ENCODE peak calls at places on chromosomes 2 and 18, in seven cellular contexts. R, G, U, A, B, I and H are unnamed samples.

GRCh38 chr2:128489580-128490273 is 171.1 kb upstream of the HS6ST1 start:
- DNase-seq in R (peak), G (no peak), U (no peak), A (no peak), B (no peak), I (no peak), H (no peak)

GRCh38 chr2:65576861-65577601 is 144.6 kb upstream of the SPRED2 start:
- DNase-seq in R (no peak), G (no peak), U (no peak), A (no peak), B (no peak), I (no peak), H (no peak)

GRCh38 chr2:30362468-30363081 is 84.5 kb upstream of the LCLAT1 start:
- DNase-seq in R (no peak), G (no peak), U (no peak), A (no peak), B (no peak), I (no peak), H (no peak)

GRCh38 chr2:74708883-74709282 is 54.8 kb downstream of the SEMA4F start:
- DNase-seq in R (no peak), G (no peak), U (no peak), A (no peak), B (no peak), I (no peak), H (no peak)

GRCh38 chr2:105220604-105221003 is 20.9 kb upstream of the GPR45 start:
- DNase-seq in R (no peak), G (no peak), U (no peak), A (no peak), B (no peak), I (no peak), H (no peak)

GRCh38 chr18:61669320-61669719 is 223.5 kb downstream of the RNF152 start:
- DNase-seq in R (no peak), G (no peak), U (no peak), A (no peak), B (no peak), I (no peak), H (no peak)

GRCh38 chr18:6859676-6860422 is 130.3 kb downstream of the ARHGAP28 start:
- DNase-seq in R (no peak), G (no peak), U (no peak), A (no peak), B (no peak), I (no peak), H (no peak)

GRCh38 chr2:138632066-138632465 is 130.5 kb downstream of the SPOPL start:
- DNase-seq in R (no peak), G (no peak), U (no peak), A (no peak), B (no peak), I (no peak), H (no peak)

GRCh38 chr2:239789711-239790110 is 235.4 kb downstream of the NDUFA10 start:
- DNase-seq in R (peak), G (no peak), U (no peak), A (no peak), B (no peak), I (no peak), H (no peak)

GRCh38 chr2:96164459-96165184 is 19.4 kb upstream of the DUSP2 start:
- DNase-seq in R (no peak), G (peak), U (no peak), A (no peak), B (no peak), I (no peak), H (peak)

GRCh38 chr18:75097491-75098225 is 111.3 kb downstream of the PTGR3 start:
- DNase-seq in R (peak), G (no peak), U (no peak), A (no peak), B (no peak), I (no peak), H (no peak)

GRCh38 chr2:206443735-206444527 is 599 bp downstream of the ADAM23 start:
- DNase-seq in R (no peak), G (peak), U (no peak), A (no peak), B (peak), I (peak), H (no peak)

GRCh38 chr18:59202258-59202820 is 17.6 kb upstream of the GRP start:
- DNase-seq in R (no peak), G (no peak), U (no peak), A (no peak), B (no peak), I (no peak), H (no peak)

GRCh38 chr2:30935795-30936194 is 128.5 kb upstream of the CAPN13 start:
- DNase-seq in R (no peak), G (no peak), U (no peak), A (no peak), B (no peak), I (no peak), H (no peak)

GRCh38 chr18:74596959-74597661 is 560 bp upstream of the ZNF407 start:
- DNase-seq in R (peak), G (no peak), U (peak), A (peak), B (peak), I (peak), H (peak)

GRCh38 chr2:111154758-111155157 is 34.0 kb downstream of the BCL2L11 start:
- DNase-seq in R (no peak), G (no peak), U (no peak), A (no peak), B (no peak), I (no peak), H (no peak)

GRCh38 chr2:64233396-64233922 is 89.2 kb upstream of the PELI1 start:
- DNase-seq in R (no peak), G (no peak), U (no peak), A (no peak), B (no peak), I (no peak), H (no peak)

GRCh38 chr2:120064664-120065063 is 51.8 kb downstream of the EPB41L5 start:
- DNase-seq in R (no peak), G (no peak), U (no peak), A (no peak), B (no peak), I (no peak), H (no peak)

GRCh38 chr2:29587791-29588190 is 333.6 kb downstream of the ALK start:
- DNase-seq in R (no peak), G (no peak), U (no peak), A (no peak), B (no peak), I (no peak), H (no peak)

GRCh38 chr2:98634406-98635092 is 26.2 kb downstream of the UNC50 start:
- DNase-seq in R (peak), G (no peak), U (no peak), A (no peak), B (no peak), I (no peak), H (peak)

GRCh38 chr18:48546411-48546810 is 7.6 kb downstream of the CTIF start:
- DNase-seq in R (no peak), G (no peak), U (no peak), A (no peak), B (no peak), I (no peak), H (no peak)

GRCh38 chr18:44465337-44465736 is 215.4 kb upstream of the SETBP1 start:
- DNase-seq in R (no peak), G (no peak), U (no peak), A (no peak), B (no peak), I (no peak), H (no peak)

GRCh38 chr2:24926602-24927252 is 6.7 kb upstream of the ADCY3 start:
- DNase-seq in R (peak), G (peak), U (no peak), A (no peak), B (peak), I (peak), H (peak)

GRCh38 chr2:190746971-190747761 is 98.3 kb downstream of the NAB1 start:
- DNase-seq in R (no peak), G (no peak), U (no peak), A (no peak), B (no peak), I (no peak), H (no peak)